ENCODE peak calls at places on chromosome 16, in eight cellular contexts. T is cardiac muscle cell, X is Peyer's patch, S is tibial artery, L is GM12865, Y is spleen, A is HL-60, W is A549. K is an unnamed sample.

GRCh38 chr16:89557936-89558490 is 2.5 kb upstream of the RPL13 start:
- DNase-seq in T (no peak), X (no peak), S (no peak), L (no peak), Y (no peak), A (no peak), W (no peak), K (no peak)

GRCh38 chr16:49663081-49664057 is 192.5 kb downstream of the ZNF423 start:
- DNase-seq in T (peak; percentile 26), X (no peak), S (peak; percentile 28), L (no peak), Y (no peak), A (no peak), W (no peak), K (peak; percentile 10)

GRCh38 chr16:55323637-55324490 is at the start of gene IRX6:
- DNase-seq in T (peak; percentile 5), X (no peak), S (peak; percentile 31), L (no peak), Y (no peak), A (no peak), W (peak; percentile 41), K (no peak)

GRCh38 chr16:54193656-54194007 is 93.0 kb downstream of the IRX3 start:
- DNase-seq in T (peak; percentile 84), X (no peak), S (peak; percentile 76), L (peak; percentile 37), Y (peak; percentile 83), A (peak; percentile 28), W (peak; percentile 68), K (peak; percentile 81)

GRCh38 chr16:15703029-15703736 is 53.1 kb downstream of the NDE1 start:
- DNase-seq in T (no peak), X (no peak), S (no peak), L (no peak), Y (no peak), A (no peak), W (no peak), K (peak; percentile 25)

GRCh38 chr16:57310801-57311200 is 26.3 kb upstream of the PLLP start:
- DNase-seq in T (no peak), X (no peak), S (no peak), L (no peak), Y (peak; percentile 24), A (no peak), W (no peak), K (no peak)

GRCh38 chr16:79592150-79592549 is 8.4 kb downstream of the MAF start:
- DNase-seq in T (no peak), X (no peak), S (no peak), L (no peak), Y (no peak), A (no peak), W (no peak), K (no peak)

GRCh38 chr16:19008770-19009169 is 25.0 kb downstream of the TMC7 start:
- DNase-seq in T (peak; percentile 18), X (no peak), S (no peak), L (no peak), Y (no peak), A (peak; percentile 16), W (no peak), K (peak; percentile 54)

GRCh38 chr16:88387177-88387576 is 4.4 kb downstream of the ZNF469 start:
- DNase-seq in T (no peak), X (no peak), S (no peak), L (no peak), Y (no peak), A (no peak), W (no peak), K (no peak)

GRCh38 chr16:52436646-52437645 is 110.0 kb downstream of the TOX3 start:
- DNase-seq in T (no peak), X (no peak), S (no peak), L (no peak), Y (no peak), A (no peak), W (no peak), K (no peak)

GRCh38 chr16:26317885-26318284 is 626.1 kb downstream of the HS3ST4 start:
- DNase-seq in T (no peak), X (no peak), S (no peak), L (no peak), Y (no peak), A (no peak), W (no peak), K (no peak)

GRCh38 chr16:11687606-11688519 is 19.6 kb downstream of the SNN start:
- DNase-seq in T (no peak), X (no peak), S (no peak), L (no peak), Y (no peak), A (no peak), W (no peak), K (no peak)

GRCh38 chr16:56193951-56194726 is 2.9 kb downstream of the GNAO1 start:
- DNase-seq in T (peak; percentile 76), X (peak; percentile 54), S (peak; percentile 73), L (peak; percentile 39), Y (peak; percentile 86), A (no peak), W (peak; percentile 53), K (peak; percentile 74)

GRCh38 chr16:87263418-87264052 is 53.7 kb downstream of the C16orf95 start:
- DNase-seq in T (no peak), X (no peak), S (no peak), L (no peak), Y (no peak), A (no peak), W (no peak), K (no peak)

GRCh38 chr16:60318486-60318885 is 1584.4 kb upstream of the GOT2 start:
- DNase-seq in T (no peak), X (no peak), S (no peak), L (no peak), Y (no peak), A (no peak), W (no peak), K (no peak)

GRCh38 chr16:82672676-82673075 is 45.9 kb downstream of the CDH13 start:
- DNase-seq in T (no peak), X (no peak), S (no peak), L (no peak), Y (no peak), A (no peak), W (no peak), K (no peak)

GRCh38 chr16:82671743-82672142 is 45.0 kb downstream of the CDH13 start:
- DNase-seq in T (no peak), X (peak; percentile 20), S (no peak), L (peak; percentile 45), Y (no peak), A (no peak), W (no peak), K (no peak)

DNA sequence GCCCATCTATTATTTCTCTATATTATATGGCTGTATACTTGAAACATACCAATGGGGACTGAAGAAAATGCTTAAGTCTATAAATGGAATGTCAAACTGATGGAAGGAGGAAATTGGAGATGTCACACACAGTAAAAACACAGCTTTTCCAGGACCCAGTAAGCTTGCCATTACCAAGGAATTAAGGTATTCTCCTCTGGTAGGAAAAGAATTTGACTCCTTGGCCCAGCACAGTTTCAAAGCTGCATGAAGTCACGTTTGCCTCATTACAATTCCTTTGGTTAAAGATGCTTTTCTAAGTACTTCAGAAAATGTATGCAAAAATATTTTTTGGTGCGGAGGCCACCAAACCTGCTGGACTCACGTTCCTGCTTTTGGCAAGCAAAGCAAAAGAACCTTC is 48.5 kb downstream of the CDH13 start:
- DNase-seq in T (no peak), X (no peak), S (no peak), L (no peak), Y (no peak), A (no peak), W (no peak), K (peak; percentile 55)
- TF ChIP-seq CTCF in T (no peak), X (no peak), S (no peak), L (no peak), Y (no peak), A (no peak), W (no peak), K (no peak)

GRCh38 chr16:5487728-5488127 is 390.1 kb upstream of the EEF2KMT start:
- DNase-seq in T (no peak), X (no peak), S (no peak), L (no peak), Y (no peak), A (no peak), W (no peak), K (no peak)
- H3K4me3 ChIP-seq in T (no peak overlapping the region), X (no peak overlapping the region), S (no peak overlapping the region), L (no peak overlapping the region), Y (no peak overlapping the region), A (no peak overlapping the region), W (no peak overlapping the region), K (no peak overlapping the region)

GRCh38 chr16:14063618-14064581 is 7.2 kb upstream of the MRTFB start:
- DNase-seq in T (no peak), X (no peak), S (no peak), L (no peak), Y (no peak), A (no peak), W (no peak), K (no peak)
- TF ChIP-seq CTCF in T (no peak), X (no peak), S (no peak), L (no peak), Y (no peak), A (no peak), W (no peak), K (no peak)

GRCh38 chr16:75588716-75589115 is 22.5 kb downstream of the GABARAPL2 start:
- DNase-seq in T (no peak), X (no peak), S (no peak), L (no peak), Y (no peak), A (no peak), W (no peak), K (no peak)

GRCh38 chr16:75589301-75589700 is 23.1 kb downstream of the GABARAPL2 start:
- DNase-seq in T (no peak), X (no peak), S (peak; percentile 51), L (no peak), Y (no peak), A (no peak), W (no peak), K (no peak)

GRCh38 chr16:75593308-75593707 is 27.1 kb downstream of the GABARAPL2 start:
- DNase-seq in T (no peak), X (no peak), S (no peak), L (no peak), Y (no peak), A (no peak), W (no peak), K (no peak)

GRCh38 chr16:75593825-75594820 is 27.9 kb downstream of the GABARAPL2 start:
- DNase-seq in T (peak; percentile 39), X (no peak), S (no peak), L (no peak), Y (no peak), A (peak; percentile 32), W (peak; percentile 48), K (peak; percentile 66)

DNA sequence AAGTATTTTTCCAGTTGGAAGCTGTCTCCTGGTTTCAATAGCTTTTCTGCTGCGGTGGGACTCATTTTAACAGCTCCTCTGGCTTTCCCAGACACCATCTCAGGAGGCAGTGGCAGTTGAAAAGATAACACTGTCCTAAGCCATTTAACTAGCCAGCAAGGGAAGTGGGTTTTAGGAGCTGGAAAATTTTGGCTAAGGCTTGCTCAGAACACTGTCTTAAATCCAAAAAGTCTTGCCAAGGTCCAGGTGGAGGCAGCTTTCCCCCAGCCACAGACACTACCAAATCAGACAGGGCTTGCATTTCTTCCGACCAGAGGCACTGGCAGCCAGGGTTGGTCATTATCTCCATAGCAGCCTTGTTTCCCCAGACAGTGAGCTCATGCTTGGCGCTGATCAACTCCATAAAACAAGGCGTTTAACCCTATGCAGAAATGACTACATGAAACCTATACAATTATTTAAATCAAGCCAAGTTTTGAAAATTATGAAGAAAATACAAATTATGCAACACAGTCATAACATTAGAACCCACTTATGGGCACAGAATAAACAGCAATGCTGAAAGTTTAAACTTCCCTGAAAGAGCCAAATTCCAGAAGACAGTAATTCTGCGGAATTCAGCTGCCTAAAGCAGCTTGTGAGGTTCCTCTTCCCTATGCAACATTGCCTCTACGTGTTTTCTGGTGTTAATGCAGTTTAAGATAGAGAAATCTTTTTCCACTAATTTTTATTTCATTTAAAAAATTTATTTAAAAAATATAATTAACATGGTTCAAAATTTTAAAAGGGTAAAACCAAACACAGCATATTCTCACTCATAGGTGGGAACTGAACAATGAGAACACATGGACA is 25.0 kb downstream of the GABARAPL2 start:
- DNase-seq in T (peak; percentile 84), X (no peak), S (peak; percentile 68), L (no peak), Y (no peak), A (no peak), W (no peak), K (peak; percentile 75)
- H3K4me3 ChIP-seq in T (no peak overlapping the region), X (no peak overlapping the region), S (no peak overlapping the region), L (no peak overlapping the region), Y (no peak overlapping the region), A (no peak overlapping the region), W (no peak overlapping the region), K (no peak overlapping the region)